ENCODE peak calls at places on chromosomes 5 and 9, in nine cellular contexts. V is cardiac fibroblast, N is adrenal gland, G is OCI-LY7, D is choroid plexus epithelial cell, P is fibroblast of mammary gland, S is HCT116, K is mammary epithelial cell, I is K562. F is an unnamed sample.

GRCh38 chr9:14031015-14031414 is 282.9 kb downstream of the NFIB start:
- DNase-seq in V (peak), N (no peak), G (no peak), D (peak), P (peak), S (no peak), K (no peak), I (no peak), F (peak)

GRCh38 chr9:133954862-133955529 is 37.1 kb downstream of the VAV2 start:
- DNase-seq in V (no peak), N (no peak), G (peak), D (no peak), P (no peak), S (no peak), K (no peak), I (no peak), F (no peak)

GRCh38 chr9:83047839-83048775 is 14.8 kb downstream of the RASEF start:
- DNase-seq in V (peak), N (no peak), G (no peak), D (peak), P (peak), S (no peak), K (peak), I (no peak), F (peak)

GRCh38 chr5:317086-317811 is 4.3 kb upstream of the AHRR start:
- DNase-seq in V (peak), N (no peak), G (peak), D (peak), P (peak), S (peak), K (peak), I (peak), F (peak)

GRCh38 chr9:114371343-114371985 is 16.3 kb downstream of the AKNA start:
- DNase-seq in V (no peak), N (no peak), G (no peak), D (no peak), P (no peak), S (no peak), K (no peak), I (no peak), F (no peak)

GRCh38 chr9:34254141-34254913 is 74.7 kb downstream of the KIF24 start:
- DNase-seq in V (peak), N (peak), G (no peak), D (peak), P (peak), S (peak), K (peak), I (no peak), F (peak)

GRCh38 chr9:86801246-86801645 is 146.1 kb downstream of the GAS1 start:
- DNase-seq in V (no peak), N (no peak), G (no peak), D (no peak), P (peak), S (no peak), K (no peak), I (no peak), F (peak)

GRCh38 chr5:37756248-37756647 is 83.6 kb downstream of the GDNF start:
- DNase-seq in V (no peak), N (no peak), G (no peak), D (no peak), P (no peak), S (no peak), K (no peak), I (no peak), F (no peak)

GRCh38 chr5:67960939-67961338 is 254.6 kb upstream of the PIK3R1 start:
- DNase-seq in V (no peak), N (no peak), G (no peak), D (no peak), P (no peak), S (no peak), K (peak), I (no peak), F (no peak)

GRCh38 chr9:105280730-105281129 is 36.3 kb downstream of the SLC44A1 start:
- DNase-seq in V (peak), N (peak), G (no peak), D (no peak), P (peak), S (no peak), K (peak), I (no peak), F (no peak)

GRCh38 chr9:18947772-18948391 is 85.1 kb downstream of the SAXO1 start:
- DNase-seq in V (no peak), N (no peak), G (no peak), D (no peak), P (no peak), S (no peak), K (no peak), I (no peak), F (no peak)

GRCh38 chr9:110602281-110602680 is 22.7 kb upstream of the SVEP1 start:
- DNase-seq in V (no peak), N (no peak), G (no peak), D (no peak), P (peak), S (no peak), K (peak), I (no peak), F (no peak)

GRCh38 chr5:31291323-31291854 is 97.9 kb downstream of the CDH6 start:
- DNase-seq in V (peak), N (no peak), G (no peak), D (no peak), P (no peak), S (no peak), K (no peak), I (no peak), F (no peak)

GRCh38 chr5:97560176-97560993 is 377.3 kb upstream of the RIOK2 start:
- DNase-seq in V (no peak), N (no peak), G (no peak), D (no peak), P (no peak), S (no peak), K (peak), I (no peak), F (no peak)

GRCh38 chr9:85516976-85517637 is 224.6 kb downstream of the AGTPBP1 start:
- DNase-seq in V (peak), N (no peak), G (no peak), D (no peak), P (no peak), S (peak), K (peak), I (no peak), F (no peak)

GRCh38 chr9:18146329-18146728 is 327.6 kb upstream of the ADAMTSL1 start:
- DNase-seq in V (no peak), N (no peak), G (no peak), D (no peak), P (no peak), S (no peak), K (no peak), I (no peak), F (no peak)

GRCh38 chr9:135228345-135228982 is 141.0 kb downstream of the OLFM1 start:
- DNase-seq in V (no peak), N (no peak), G (no peak), D (no peak), P (no peak), S (no peak), K (no peak), I (no peak), F (no peak)

GRCh38 chr9:94950040-94950732 is 223.7 kb downstream of the AOPEP start:
- DNase-seq in V (no peak), N (no peak), G (no peak), D (no peak), P (no peak), S (no peak), K (no peak), I (no peak), F (no peak)

GRCh38 chr5:93717162-93717561 is 24.2 kb downstream of the POU5F2 start:
- DNase-seq in V (peak), N (peak), G (no peak), D (peak), P (peak), S (no peak), K (peak), I (no peak), F (peak)

GRCh38 chr5:149672701-149673455 is 57.2 kb upstream of the PPARGC1B start:
- DNase-seq in V (no peak), N (no peak), G (no peak), D (no peak), P (no peak), S (no peak), K (no peak), I (no peak), F (no peak)

GRCh38 chr5:41921874-41922273 is 3.2 kb upstream of the FBXO4 start:
- DNase-seq in V (peak), N (no peak), G (no peak), D (peak), P (peak), S (no peak), K (peak), I (no peak), F (peak)

GRCh38 chr5:41925555-41925946 is 470 bp downstream of the FBXO4 start:
- DNase-seq in V (peak), N (peak), G (no peak), D (peak), P (peak), S (no peak), K (peak), I (peak), F (peak)

GRCh38 chr5:41924526-41924871 is 582 bp upstream of the FBXO4 start:
- DNase-seq in V (no peak), N (no peak), G (no peak), D (peak), P (no peak), S (no peak), K (no peak), I (no peak), F (no peak)

GRCh38 chr5:41927604-41928003 is 2.5 kb downstream of the FBXO4 start:
- DNase-seq in V (no peak), N (no peak), G (no peak), D (no peak), P (no peak), S (no peak), K (no peak), I (peak), F (no peak)

GRCh38 chr5:41924872-41925554 is at the start of gene FBXO4:
- DNase-seq in V (peak), N (peak), G (no peak), D (peak), P (peak), S (peak), K (peak), I (peak), F (peak)
- TF ChIP-seq CTCF in V (peak), N (peak), G (no peak), D (peak), P (peak), S (peak), K (peak), I (peak), F (peak)

DNA sequence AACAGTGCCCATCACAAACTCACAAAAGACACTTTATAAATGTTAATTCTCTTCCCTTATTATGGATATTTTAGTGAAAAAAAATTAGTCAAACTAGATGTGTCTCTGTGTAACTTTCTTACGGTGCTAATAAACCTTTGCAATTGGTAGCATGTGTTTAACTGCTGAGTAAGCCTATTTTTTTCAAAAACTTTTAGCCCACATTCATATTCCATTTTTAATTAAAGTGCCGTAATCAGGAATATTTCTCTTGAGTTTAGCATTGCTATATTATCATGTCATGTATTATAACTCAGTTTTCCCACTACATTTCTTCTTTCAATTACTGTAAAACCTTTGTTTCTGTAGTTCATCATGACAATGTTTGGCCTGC is 51.4 kb downstream of the FYB1 start:
- DNase-seq in V (no peak), N (no peak), G (no peak), D (no peak), P (no peak), S (no peak), K (no peak), I (no peak), F (no peak)
- H3K4me3 ChIP-seq in V (no peak), N (no peak), G (no peak), D (no peak), P (no peak), S (no peak), K (no peak), I (no peak), F (no peak)

DNA sequence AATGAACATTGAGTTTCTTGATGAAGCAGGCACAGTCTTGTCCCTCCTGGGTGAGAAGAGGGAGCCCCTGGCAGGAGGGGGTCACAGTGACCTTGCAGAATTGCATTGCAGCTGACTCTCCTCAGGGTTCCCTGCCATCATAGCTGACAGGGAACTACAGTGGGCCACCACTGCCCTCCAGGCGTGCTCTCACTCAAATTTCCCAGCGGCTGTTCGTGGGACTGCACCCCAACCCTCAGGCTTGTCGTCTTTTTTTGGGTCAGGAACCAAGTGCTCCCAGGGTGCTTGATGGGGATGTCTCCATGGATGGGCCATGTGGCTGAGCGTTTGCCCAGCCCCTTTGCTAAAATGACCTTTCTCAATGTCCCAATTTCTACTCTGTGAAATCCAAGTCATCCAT is 215.8 kb downstream of the MELK start:
- DNase-seq in V (no peak), N (no peak), G (peak), D (peak), P (no peak), S (peak), K (no peak), I (peak), F (no peak)
- TF ChIP-seq CTCF in V (peak), N (peak), G (peak), D (peak), P (peak), S (peak), K (peak), I (peak), F (peak)

GRCh38 chr5:119290161-119290569 is 65.7 kb upstream of the TNFAIP8 start:
- DNase-seq in V (peak), N (no peak), G (peak), D (peak), P (no peak), S (no peak), K (no peak), I (no peak), F (no peak)
- H3K4me3 ChIP-seq in V (no peak), N (no peak), G (peak), D (no peak), P (no peak), S (no peak), K (no peak), I (no peak), F (no peak)

F was measured in astrocyte of the spinal cord.